ENCODE peak calls at places on chromosomes 11 and 22, in seven cellular contexts. S is neuronal stem cell; G is left ventricle myocardium inferior; T is CD8-positive, alpha-beta memory T cell; N is uterus; O is HEK293T; J is ascending aorta. Q is an unnamed sample.

GRCh38 chr22:49632199-49633009 is 195.3 kb downstream of the BRD1 start:
- DNase-seq in S (peak), G (peak), T (no peak), N (no peak), O (peak), J (no peak), Q (no peak)

GRCh38 chr11:316031-316701 is 2.3 kb downstream of the IFITM1 start:
- DNase-seq in S (no peak), G (peak), T (peak), N (no peak), O (no peak), J (no peak), Q (no peak)

GRCh38 chr11:86726118-86726748 is 53.8 kb upstream of the ME3 start:
- DNase-seq in S (no peak), G (no peak), T (no peak), N (no peak), O (peak), J (no peak), Q (no peak)

GRCh38 chr22:38935023-38935422 is 22.4 kb upstream of the APOBEC3A start:
- DNase-seq in S (no peak), G (peak), T (no peak), N (no peak), O (no peak), J (no peak), Q (no peak)

GRCh38 chr11:35389897-35390462 is 29.4 kb downstream of the SLC1A2 start:
- DNase-seq in S (no peak), G (no peak), T (no peak), N (no peak), O (no peak), J (no peak), Q (no peak)

GRCh38 chr11:116895053-116895757 is 57.8 kb upstream of the APOA1 start:
- DNase-seq in S (peak), G (no peak), T (no peak), N (peak), O (no peak), J (no peak), Q (no peak)

GRCh38 chr11:75268626-75269366 is 28.2 kb downstream of the TPBGL start:
- DNase-seq in S (no peak), G (no peak), T (no peak), N (no peak), O (no peak), J (no peak), Q (no peak)

GRCh38 chr11:55726715-55727324 is 46.4 kb upstream of the OR5D13 start:
- DNase-seq in S (no peak), G (no peak), T (no peak), N (no peak), O (peak), J (no peak), Q (no peak)